ENCODE peak calls at places on chromosomes 12 and 14, in ten cellular contexts. Z is sciatic nerve; V is NCI-H2081; Q is HEK293T; Y is GM06990; G is stimulated activated CD4-positive, alpha-beta T cell treated with anti-CD3 and anti-CD28 coated beads, Interleukin-1b, Interleukin-23, amount 100 ng/mL, for 24 hours; C is Calu3; W is anterior cingulate cortex; K is left ventricle myocardium inferior; J is mucosa of descending colon. X is an unnamed sample.

GRCh38 chr12:132530451-132530850 is 40.5 kb downstream of the FBRSL1 start:
- DNase-seq in Z (no peak), V (no peak), Q (no peak), Y (no peak), G (no peak), C (no peak), W (no peak), K (no peak), J (no peak), X (no peak)

GRCh38 chr12:14896477-14897184 is 11.0 kb upstream of the MGP start:
- DNase-seq in Z (no peak), V (no peak), Q (no peak), Y (no peak), G (no peak), C (no peak), W (no peak), K (no peak), J (no peak), X (no peak)

GRCh38 chr12:6778212-6778570 is 5.9 kb downstream of the LAG3 start:
- DNase-seq in Z (no peak), V (no peak), Q (no peak), Y (no peak), G (no peak), C (no peak), W (peak), K (peak), J (no peak), X (no peak)

GRCh38 chr14:87014854-87015253 is 978.1 kb downstream of the GALC start:
- DNase-seq in Z (no peak), V (no peak), Q (no peak), Y (no peak), G (no peak), C (no peak), W (no peak), K (no peak), J (no peak), X (no peak)

GRCh38 chr14:104507443-104507842 is 72.1 kb upstream of the C14orf180 start:
- DNase-seq in Z (no peak), V (no peak), Q (no peak), Y (no peak), G (no peak), C (no peak), W (no peak), K (no peak), J (no peak), X (no peak)

GRCh38 chr12:53726342-53726741 is 910 bp downstream of the CALCOCO1 start:
- DNase-seq in Z (no peak), V (no peak), Q (no peak), Y (no peak), G (no peak), C (no peak), W (no peak), K (no peak), J (no peak), X (no peak)

GRCh38 chr12:113162102-113163029 is 12.8 kb downstream of the CFAP73 start:
- DNase-seq in Z (no peak), V (no peak), Q (no peak), Y (no peak), G (no peak), C (no peak), W (no peak), K (peak), J (no peak), X (no peak)

GRCh38 chr14:101135796-101136742 is 232.5 kb upstream of the RTL1 start:
- DNase-seq in Z (no peak), V (no peak), Q (peak), Y (no peak), G (no peak), C (no peak), W (no peak), K (no peak), J (no peak), X (peak)

GRCh38 chr14:68137704-68138619 is 318.4 kb downstream of the RAD51B start:
- DNase-seq in Z (no peak), V (peak), Q (peak), Y (no peak), G (no peak), C (peak), W (peak), K (no peak), J (no peak), X (no peak)